ENCODE peak calls at places on chromosomes 2 and 18, in ten cellular contexts. O is right lobe of liver; G is thyroid gland; H is PC-3; R is mesenchymal stem cell; Y is naive thymus-derived CD4-positive, alpha-beta T cell; A is neuronal stem cell; U is Peyer's patch; S is heart right ventricle; D is mesendoderm. B is an unnamed sample.

GRCh38 chr2:159209341-159210306 is 76.9 kb downstream of the WDSUB1 start:
- DNase-seq in O (no peak), G (peak; percentile 89), H (no peak), R (no peak), Y (peak; percentile 62), A (no peak), U (no peak), S (no peak), D (no peak), B (peak; percentile 58)

GRCh38 chr2:237128026-237128703 is 42.5 kb downstream of the COPS8 start:
- DNase-seq in O (peak; percentile 59), G (peak; percentile 92), H (peak; percentile 93), R (peak; percentile 99), Y (no peak), A (peak; percentile 31), U (peak; percentile 68), S (peak; percentile 87), D (peak; percentile 88), B (no peak)

GRCh38 chr2:201257381-201257940 is 2.9 kb upstream of the CASP8 start:
- DNase-seq in O (peak; percentile 32), G (peak; percentile 20), H (no peak), R (no peak), Y (peak; percentile 69), A (no peak), U (peak; percentile 63), S (peak; percentile 11), D (peak; percentile 53), B (peak; percentile 77)

GRCh38 chr2:181848356-181848876 is 43.1 kb upstream of the ITPRID2 start:
- DNase-seq in O (no peak), G (no peak), H (no peak), R (no peak), Y (no peak), A (no peak), U (no peak), S (no peak), D (peak; percentile 12), B (no peak)

GRCh38 chr2:83650897-83651296 is 808.2 kb downstream of the SUCLG1 start:
- DNase-seq in O (no peak), G (no peak), H (peak; percentile 47), R (no peak), Y (no peak), A (no peak), U (no peak), S (no peak), D (no peak), B (no peak)

GRCh38 chr18:57353137-57353939 is 981 bp downstream of the ST8SIA3 start:
- DNase-seq in O (no peak), G (no peak), H (no peak), R (no peak), Y (no peak), A (peak; percentile 36), U (no peak), S (no peak), D (peak; percentile 58), B (no peak)

GRCh38 chr2:529425-529824 is 147.8 kb downstream of the TMEM18 start:
- DNase-seq in O (no peak), G (no peak), H (peak; percentile 77), R (no peak), Y (peak; percentile 27), A (no peak), U (no peak), S (no peak), D (peak; percentile 82), B (peak; percentile 20)

GRCh38 chr2:39139511-39140237 is 18.8 kb upstream of the SOS1 start:
- DNase-seq in O (no peak), G (no peak), H (no peak), R (no peak), Y (no peak), A (no peak), U (no peak), S (no peak), D (no peak), B (no peak)

GRCh38 chr2:133836220-133836619 is 268.0 kb upstream of the NCKAP5 start:
- DNase-seq in O (no peak), G (no peak), H (no peak), R (no peak), Y (no peak), A (no peak), U (no peak), S (no peak), D (no peak), B (no peak)

GRCh38 chr2:15159751-15160177 is 401.4 kb downstream of the NBAS start:
- DNase-seq in O (no peak), G (no peak), H (peak; percentile 75), R (peak; percentile 51), Y (no peak), A (no peak), U (no peak), S (peak; percentile 16), D (peak; percentile 80), B (no peak)

GRCh38 chr2:34104601-34105000 is 505.5 kb upstream of the FAM98A start:
- DNase-seq in O (no peak), G (no peak), H (peak; percentile 73), R (peak; percentile 17), Y (no peak), A (no peak), U (no peak), S (no peak), D (peak; percentile 2), B (no peak)

GRCh38 chr2:221100467-221101089 is 471.5 kb downstream of the EPHA4 start:
- DNase-seq in O (no peak), G (no peak), H (peak; percentile 41), R (no peak), Y (no peak), A (no peak), U (no peak), S (no peak), D (peak; percentile 64), B (no peak)

GRCh38 chr2:54502731-54503130 is 46.6 kb downstream of the SPTBN1 start:
- DNase-seq in O (no peak), G (no peak), H (no peak), R (no peak), Y (no peak), A (no peak), U (no peak), S (no peak), D (no peak), B (no peak)
- H3K27ac ChIP-seq in O (no peak overlapping the region), G (peak overlapping the region; percentile 25), H (no peak overlapping the region), R (no peak overlapping the region), Y (no peak overlapping the region), A (no peak overlapping the region), U (no peak overlapping the region), S (no peak overlapping the region), D (no peak overlapping the region), B (no peak overlapping the region)

GRCh38 chr2:240990726-240991377 is 7.6 kb upstream of the SNED1 start:
- DNase-seq in O (peak; percentile 20), G (no peak), H (no peak), R (no peak), Y (no peak), A (no peak), U (peak; percentile 50), S (no peak), D (no peak), B (no peak)

GRCh38 chr2:240989451-240990265 is 8.8 kb upstream of the SNED1 start:
- DNase-seq in O (peak; percentile 67), G (no peak), H (peak; percentile 37), R (peak; percentile 44), Y (no peak), A (no peak), U (peak; percentile 57), S (no peak), D (peak; percentile 60), B (no peak)

GRCh38 chr2:240992572-240993291 is 5.7 kb upstream of the SNED1 start:
- DNase-seq in O (no peak), G (no peak), H (no peak), R (no peak), Y (no peak), A (no peak), U (peak; percentile 40), S (peak; percentile 4), D (no peak), B (no peak)

GRCh38 chr2:240990266-240990529 is 8.2 kb upstream of the SNED1 start:
- DNase-seq in O (no peak), G (no peak), H (no peak), R (no peak), Y (no peak), A (no peak), U (no peak), S (no peak), D (no peak), B (no peak)

DNA sequence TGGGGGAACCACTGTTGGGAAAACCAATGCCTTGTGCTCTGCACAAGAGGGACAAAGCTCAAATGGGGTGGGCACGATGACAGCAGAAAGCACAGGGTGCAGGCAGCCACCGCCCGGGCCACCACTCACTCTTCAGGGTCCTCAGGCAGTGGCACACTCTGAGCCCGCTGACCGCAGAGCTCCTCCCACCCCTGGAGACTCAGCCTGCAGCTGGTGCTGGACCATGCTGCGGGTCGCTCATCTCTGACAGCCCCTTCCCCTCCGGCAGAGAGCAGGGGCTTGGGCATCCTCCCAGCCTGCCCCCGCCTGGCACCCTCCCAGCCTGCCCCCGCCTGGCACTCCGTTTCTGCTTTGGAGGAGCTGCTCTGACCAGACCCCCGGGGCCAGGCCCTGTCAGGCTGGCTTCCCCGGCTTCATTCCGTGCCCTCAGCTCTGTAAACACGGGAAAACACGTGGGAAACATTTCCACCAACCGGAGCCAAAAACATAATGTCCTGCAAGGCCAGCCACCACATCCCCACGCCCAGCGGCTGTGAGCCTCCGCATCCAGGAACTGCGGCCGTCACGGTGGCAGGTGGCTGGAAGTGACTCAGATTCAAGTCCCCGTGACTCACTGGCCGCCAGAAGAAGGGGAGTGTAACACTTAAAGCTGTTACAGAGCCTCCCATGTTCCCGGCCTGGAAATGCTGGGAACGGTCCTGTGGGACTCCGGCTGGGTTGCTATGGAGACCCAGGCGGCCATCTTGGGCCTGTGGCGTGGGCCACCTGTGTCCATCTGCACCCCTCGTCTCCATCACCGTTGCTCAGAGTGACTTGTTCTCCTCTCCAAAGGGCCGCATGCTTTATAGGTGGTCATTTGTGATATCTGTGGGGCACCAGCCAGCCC is 6.8 kb upstream of the SNED1 start:
- DNase-seq in O (peak; percentile 80), G (peak; percentile 62), H (peak; percentile 94), R (peak; percentile 97), Y (no peak), A (no peak), U (peak; percentile 71), S (peak; percentile 83), D (peak; percentile 55), B (no peak)
- H3K27ac ChIP-seq in O (no peak overlapping the region), G (peak overlapping the region; percentile 75), H (peak overlapping the region; percentile 39), R (no peak overlapping the region), Y (no peak overlapping the region), A (no peak overlapping the region), U (peak overlapping the region; percentile 54), S (peak overlapping the region; percentile 58), D (no peak overlapping the region), B (no peak overlapping the region)

GRCh38 chr2:23418056-23418455 is 33.1 kb downstream of the KLHL29 start:
- DNase-seq in O (no peak), G (no peak), H (no peak), R (no peak), Y (no peak), A (no peak), U (peak; percentile 25), S (no peak), D (no peak), B (no peak)
- H3K27ac ChIP-seq in O (no peak overlapping the region), G (no peak overlapping the region), H (no peak overlapping the region), R (peak overlapping the region; percentile 2), Y (no peak overlapping the region), A (no peak overlapping the region), U (no peak overlapping the region), S (no peak overlapping the region), D (no peak overlapping the region), B (no peak overlapping the region)

DNA sequence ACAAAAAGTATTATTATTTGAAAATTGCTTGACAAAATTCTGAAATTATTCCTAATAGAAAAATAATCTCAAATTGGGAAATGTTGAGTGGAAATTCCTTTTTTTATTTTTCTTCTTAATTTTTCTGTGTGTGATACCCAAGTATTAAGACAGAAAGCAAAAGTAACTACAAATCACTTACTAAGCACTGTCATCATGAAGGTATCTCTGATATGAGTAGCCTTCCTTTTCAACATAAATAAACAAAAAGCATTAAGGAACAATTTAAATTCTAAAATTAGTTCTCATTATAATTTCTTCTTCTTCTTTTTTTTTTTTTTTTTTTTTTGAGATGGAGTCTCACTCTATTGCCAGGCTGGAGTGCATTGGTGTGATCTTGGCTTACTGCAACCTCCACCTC is 174.2 kb upstream of the RBMS1 start:
- DNase-seq in O (no peak), G (no peak), H (no peak), R (no peak), Y (no peak), A (no peak), U (no peak), S (no peak), D (no peak), B (no peak)
- H3K27ac ChIP-seq in O (no peak overlapping the region), G (no peak overlapping the region), H (peak overlapping the region; percentile 92), R (no peak overlapping the region), Y (no peak overlapping the region), A (no peak overlapping the region), U (peak overlapping the region; percentile 44), S (no peak overlapping the region), D (no peak overlapping the region), B (no peak overlapping the region)

B was measured in CD4-positive, alpha-beta memory T cell.